ENCODE peak calls at places on chromosomes 12 and 14, in nine cellular contexts. One of them, this sample, is unnamed.

GRCh38 chr14:29734732-29735131 is 192.9 kb downstream of the PRKD1 start:
- DNase-seq in endothelial cell: no peak
- DNase-seq in foreskin fibroblast: no peak
- DNase-seq in dorsolateral prefrontal cortex: no peak
- DNase-seq in omental fat pad: no peak
- DNase-seq in mucosa of descending colon: no peak
- DNase-seq in AG04449: no peak
- DNase-seq in psoas muscle: no peak
- DNase-seq in endothelial cell of umbilical vein: no peak
- DNase-seq in this sample: no peak

GRCh38 chr12:64998327-64999156 is 122.6 kb downstream of the WIF1 start:
- DNase-seq in endothelial cell: no peak
- DNase-seq in foreskin fibroblast: peak
- DNase-seq in dorsolateral prefrontal cortex: no peak
- DNase-seq in omental fat pad: no peak
- DNase-seq in mucosa of descending colon: no peak
- DNase-seq in AG04449: no peak
- DNase-seq in psoas muscle: no peak
- DNase-seq in endothelial cell of umbilical vein: no peak
- DNase-seq in this sample: no peak

GRCh38 chr14:63795532-63795931 is 57.3 kb upstream of the SYNE2 start:
- DNase-seq in endothelial cell: no peak
- DNase-seq in foreskin fibroblast: no peak
- DNase-seq in dorsolateral prefrontal cortex: no peak
- DNase-seq in omental fat pad: no peak
- DNase-seq in mucosa of descending colon: no peak
- DNase-seq in AG04449: no peak
- DNase-seq in psoas muscle: no peak
- DNase-seq in endothelial cell of umbilical vein: no peak
- DNase-seq in this sample: no peak

GRCh38 chr14:100540926-100541620 is 46.1 kb downstream of the BEGAIN start:
- DNase-seq in endothelial cell: no peak
- DNase-seq in foreskin fibroblast: no peak
- DNase-seq in dorsolateral prefrontal cortex: no peak
- DNase-seq in omental fat pad: no peak
- DNase-seq in mucosa of descending colon: no peak
- DNase-seq in AG04449: no peak
- DNase-seq in psoas muscle: no peak
- DNase-seq in endothelial cell of umbilical vein: no peak
- DNase-seq in this sample: no peak

GRCh38 chr14:100903672-100904185 is at the start of gene RTL1:
- DNase-seq in endothelial cell: no peak
- DNase-seq in foreskin fibroblast: no peak
- DNase-seq in dorsolateral prefrontal cortex: no peak
- DNase-seq in omental fat pad: no peak
- DNase-seq in mucosa of descending colon: no peak
- DNase-seq in AG04449: no peak
- DNase-seq in psoas muscle: no peak
- DNase-seq in endothelial cell of umbilical vein: no peak
- DNase-seq in this sample: no peak

GRCh38 chr12:68001486-68002466 is 12.5 kb downstream of the IFNG-AS1 start:
- DNase-seq in endothelial cell: no peak
- DNase-seq in foreskin fibroblast: peak
- DNase-seq in dorsolateral prefrontal cortex: no peak
- DNase-seq in omental fat pad: no peak
- DNase-seq in mucosa of descending colon: no peak
- DNase-seq in AG04449: no peak
- DNase-seq in psoas muscle: no peak
- DNase-seq in endothelial cell of umbilical vein: peak
- DNase-seq in this sample: no peak

GRCh38 chr12:570237-570925 is 92.9 kb downstream of the NINJ2 start:
- DNase-seq in endothelial cell: peak
- DNase-seq in foreskin fibroblast: peak
- DNase-seq in dorsolateral prefrontal cortex: no peak
- DNase-seq in omental fat pad: no peak
- DNase-seq in mucosa of descending colon: peak
- DNase-seq in AG04449: no peak
- DNase-seq in psoas muscle: peak
- DNase-seq in endothelial cell of umbilical vein: peak
- DNase-seq in this sample: no peak

GRCh38 chr14:24377660-24378059 is 9.7 kb downstream of the NFATC4 start:
- DNase-seq in endothelial cell: no peak
- DNase-seq in foreskin fibroblast: no peak
- DNase-seq in dorsolateral prefrontal cortex: no peak
- DNase-seq in omental fat pad: no peak
- DNase-seq in mucosa of descending colon: no peak
- DNase-seq in AG04449: no peak
- DNase-seq in psoas muscle: no peak
- DNase-seq in endothelial cell of umbilical vein: no peak
- DNase-seq in this sample: no peak

GRCh38 chr12:113003631-113004030 is 25.3 kb downstream of the OAS2 start:
- DNase-seq in endothelial cell: no peak
- DNase-seq in foreskin fibroblast: no peak
- DNase-seq in dorsolateral prefrontal cortex: no peak
- DNase-seq in omental fat pad: no peak
- DNase-seq in mucosa of descending colon: no peak
- DNase-seq in AG04449: no peak
- DNase-seq in psoas muscle: no peak
- DNase-seq in endothelial cell of umbilical vein: no peak
- DNase-seq in this sample: no peak

GRCh38 chr12:113007166-113007565 is 28.8 kb downstream of the OAS2 start:
- DNase-seq in endothelial cell: no peak
- DNase-seq in foreskin fibroblast: peak
- DNase-seq in dorsolateral prefrontal cortex: no peak
- DNase-seq in omental fat pad: no peak
- DNase-seq in mucosa of descending colon: no peak
- DNase-seq in AG04449: no peak
- DNase-seq in psoas muscle: no peak
- DNase-seq in endothelial cell of umbilical vein: peak
- DNase-seq in this sample: no peak

GRCh38 chr12:113002676-113003075 is 24.4 kb downstream of the OAS2 start:
- DNase-seq in endothelial cell: no peak
- DNase-seq in foreskin fibroblast: no peak
- DNase-seq in dorsolateral prefrontal cortex: no peak
- DNase-seq in omental fat pad: no peak
- DNase-seq in mucosa of descending colon: no peak
- DNase-seq in AG04449: no peak
- DNase-seq in psoas muscle: no peak
- DNase-seq in endothelial cell of umbilical vein: no peak
- DNase-seq in this sample: no peak

GRCh38 chr12:113006641-113007040 is 28.3 kb downstream of the OAS2 start:
- DNase-seq in endothelial cell: no peak
- DNase-seq in foreskin fibroblast: no peak
- DNase-seq in dorsolateral prefrontal cortex: no peak
- DNase-seq in omental fat pad: no peak
- DNase-seq in mucosa of descending colon: no peak
- DNase-seq in AG04449: no peak
- DNase-seq in psoas muscle: no peak
- DNase-seq in endothelial cell of umbilical vein: no peak
- DNase-seq in this sample: no peak

GRCh38 chr12:113005759-113006158 is 27.4 kb downstream of the OAS2 start:
- DNase-seq in endothelial cell: peak
- DNase-seq in foreskin fibroblast: no peak
- DNase-seq in dorsolateral prefrontal cortex: no peak
- DNase-seq in omental fat pad: no peak
- DNase-seq in mucosa of descending colon: no peak
- DNase-seq in AG04449: no peak
- DNase-seq in psoas muscle: no peak
- DNase-seq in endothelial cell of umbilical vein: no peak
- DNase-seq in this sample: no peak
- TF ChIP-seq CTCF in endothelial cell: peak
- TF ChIP-seq CTCF in foreskin fibroblast: peak
- TF ChIP-seq CTCF in dorsolateral prefrontal cortex: no peak
- TF ChIP-seq CTCF in omental fat pad: no peak
- TF ChIP-seq CTCF in mucosa of descending colon: no peak
- TF ChIP-seq CTCF in AG04449: no peak
- TF ChIP-seq CTCF in psoas muscle: no peak
- TF ChIP-seq CTCF in endothelial cell of umbilical vein: peak
- TF ChIP-seq CTCF in this sample: peak

GRCh38 chr14:81329640-81330385 is 70.3 kb downstream of the STON2 start:
- DNase-seq in endothelial cell: no peak
- DNase-seq in foreskin fibroblast: no peak
- DNase-seq in dorsolateral prefrontal cortex: no peak
- DNase-seq in omental fat pad: no peak
- DNase-seq in mucosa of descending colon: no peak
- DNase-seq in AG04449: no peak
- DNase-seq in psoas muscle: no peak
- DNase-seq in endothelial cell of umbilical vein: no peak
- DNase-seq in this sample: no peak

GRCh38 chr14:81330619-81331122 is 69.5 kb downstream of the STON2 start:
- DNase-seq in endothelial cell: no peak
- DNase-seq in foreskin fibroblast: no peak
- DNase-seq in dorsolateral prefrontal cortex: no peak
- DNase-seq in omental fat pad: no peak
- DNase-seq in mucosa of descending colon: no peak
- DNase-seq in AG04449: no peak
- DNase-seq in psoas muscle: no peak
- DNase-seq in endothelial cell of umbilical vein: no peak
- DNase-seq in this sample: no peak

GRCh38 chr14:81336009-81336408 is 64.1 kb downstream of the STON2 start:
- DNase-seq in endothelial cell: no peak
- DNase-seq in foreskin fibroblast: no peak
- DNase-seq in dorsolateral prefrontal cortex: no peak
- DNase-seq in omental fat pad: no peak
- DNase-seq in mucosa of descending colon: no peak
- DNase-seq in AG04449: no peak
- DNase-seq in psoas muscle: no peak
- DNase-seq in endothelial cell of umbilical vein: no peak
- DNase-seq in this sample: no peak

GRCh38 chr14:81332725-81333124 is 67.4 kb downstream of the STON2 start:
- DNase-seq in endothelial cell: no peak
- DNase-seq in foreskin fibroblast: no peak
- DNase-seq in dorsolateral prefrontal cortex: no peak
- DNase-seq in omental fat pad: no peak
- DNase-seq in mucosa of descending colon: no peak
- DNase-seq in AG04449: no peak
- DNase-seq in psoas muscle: no peak
- DNase-seq in endothelial cell of umbilical vein: no peak
- DNase-seq in this sample: no peak

DNA sequence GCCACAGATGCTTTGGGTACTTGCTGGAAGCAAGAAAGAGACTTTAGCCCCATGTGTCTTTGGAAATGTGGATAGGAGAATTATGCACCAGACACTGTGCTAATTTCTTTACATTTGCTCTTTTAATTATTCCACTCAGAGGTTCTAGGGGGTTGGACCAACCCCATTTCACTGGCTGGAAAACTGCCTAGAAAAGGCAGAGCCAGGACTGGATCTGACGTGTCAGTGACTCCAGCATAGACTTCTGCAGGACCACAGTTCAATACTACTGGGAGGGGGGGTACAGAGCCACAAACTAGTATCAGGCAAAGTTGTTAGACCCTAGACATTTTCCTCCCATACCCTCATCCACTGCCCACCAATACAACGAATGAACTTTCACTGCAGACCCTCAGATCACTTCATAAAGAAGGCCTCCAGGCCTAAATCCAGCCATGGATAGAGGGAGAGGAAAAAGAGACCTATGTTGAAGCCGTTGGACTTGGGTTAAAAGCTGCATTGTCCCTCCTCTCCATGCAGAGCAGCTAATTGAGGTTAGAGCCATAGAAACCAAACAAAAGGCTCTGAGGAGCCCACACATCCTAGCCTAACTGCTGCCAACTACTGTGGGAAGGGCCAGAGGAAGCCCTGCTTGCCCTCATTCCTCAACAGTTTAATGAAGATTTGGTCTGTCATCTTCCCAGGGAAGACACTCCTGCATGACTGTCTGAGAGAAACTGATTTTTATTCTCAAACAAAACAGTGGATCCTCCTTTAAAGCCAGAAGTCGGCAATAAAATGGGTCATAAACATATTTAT is 68.7 kb downstream of the STON2 start:
- DNase-seq in endothelial cell: no peak
- DNase-seq in foreskin fibroblast: no peak
- DNase-seq in dorsolateral prefrontal cortex: no peak
- DNase-seq in omental fat pad: no peak
- DNase-seq in mucosa of descending colon: no peak
- DNase-seq in AG04449: no peak
- DNase-seq in psoas muscle: no peak
- DNase-seq in endothelial cell of umbilical vein: no peak
- DNase-seq in this sample: peak
- TF ChIP-seq CTCF in endothelial cell: no peak
- TF ChIP-seq CTCF in foreskin fibroblast: no peak
- TF ChIP-seq CTCF in dorsolateral prefrontal cortex: no peak
- TF ChIP-seq CTCF in omental fat pad: no peak
- TF ChIP-seq CTCF in mucosa of descending colon: no peak
- TF ChIP-seq CTCF in AG04449: no peak
- TF ChIP-seq CTCF in psoas muscle: no peak
- TF ChIP-seq CTCF in endothelial cell of umbilical vein: no peak
- TF ChIP-seq CTCF in this sample: no peak

GRCh38 chr12:46522141-46522540 is 149.6 kb upstream of the SLC38A2 start:
- DNase-seq in endothelial cell: no peak
- DNase-seq in foreskin fibroblast: peak
- DNase-seq in dorsolateral prefrontal cortex: no peak
- DNase-seq in omental fat pad: no peak
- DNase-seq in mucosa of descending colon: no peak
- DNase-seq in AG04449: no peak
- DNase-seq in psoas muscle: no peak
- DNase-seq in endothelial cell of umbilical vein: no peak
- DNase-seq in this sample: no peak

GRCh38 chr12:46524778-46525177 is 152.2 kb upstream of the SLC38A2 start:
- DNase-seq in endothelial cell: no peak
- DNase-seq in foreskin fibroblast: peak
- DNase-seq in dorsolateral prefrontal cortex: no peak
- DNase-seq in omental fat pad: peak
- DNase-seq in mucosa of descending colon: peak
- DNase-seq in AG04449: no peak
- DNase-seq in psoas muscle: peak
- DNase-seq in endothelial cell of umbilical vein: peak
- DNase-seq in this sample: no peak

GRCh38 chr12:46523863-46524770 is 151.5 kb upstream of the SLC38A2 start:
- DNase-seq in endothelial cell: no peak
- DNase-seq in foreskin fibroblast: peak
- DNase-seq in dorsolateral prefrontal cortex: no peak
- DNase-seq in omental fat pad: peak
- DNase-seq in mucosa of descending colon: no peak
- DNase-seq in AG04449: peak
- DNase-seq in psoas muscle: no peak
- DNase-seq in endothelial cell of umbilical vein: peak
- DNase-seq in this sample: no peak

GRCh38 chr12:46521145-46521544 is 148.6 kb upstream of the SLC38A2 start:
- DNase-seq in endothelial cell: no peak
- DNase-seq in foreskin fibroblast: no peak
- DNase-seq in dorsolateral prefrontal cortex: no peak
- DNase-seq in omental fat pad: no peak
- DNase-seq in mucosa of descending colon: no peak
- DNase-seq in AG04449: no peak
- DNase-seq in psoas muscle: no peak
- DNase-seq in endothelial cell of umbilical vein: no peak
- DNase-seq in this sample: no peak

GRCh38 chr12:46523446-46523845 is 150.9 kb upstream of the SLC38A2 start:
- DNase-seq in endothelial cell: no peak
- DNase-seq in foreskin fibroblast: no peak
- DNase-seq in dorsolateral prefrontal cortex: no peak
- DNase-seq in omental fat pad: no peak
- DNase-seq in mucosa of descending colon: no peak
- DNase-seq in AG04449: no peak
- DNase-seq in psoas muscle: no peak
- DNase-seq in endothelial cell of umbilical vein: no peak
- DNase-seq in this sample: no peak
- TF ChIP-seq CTCF in endothelial cell: no peak
- TF ChIP-seq CTCF in foreskin fibroblast: no peak
- TF ChIP-seq CTCF in dorsolateral prefrontal cortex: no peak
- TF ChIP-seq CTCF in omental fat pad: no peak
- TF ChIP-seq CTCF in mucosa of descending colon: no peak
- TF ChIP-seq CTCF in AG04449: no peak
- TF ChIP-seq CTCF in psoas muscle: no peak
- TF ChIP-seq CTCF in endothelial cell of umbilical vein: no peak
- TF ChIP-seq CTCF in this sample: no peak

GRCh38 chr12:124759841-124760508 is 103.7 kb downstream of the SCARB1 start:
- DNase-seq in endothelial cell: no peak
- DNase-seq in foreskin fibroblast: no peak
- DNase-seq in dorsolateral prefrontal cortex: no peak
- DNase-seq in omental fat pad: no peak
- DNase-seq in mucosa of descending colon: no peak
- DNase-seq in AG04449: no peak
- DNase-seq in psoas muscle: no peak
- DNase-seq in endothelial cell of umbilical vein: no peak
- DNase-seq in this sample: no peak
- TF ChIP-seq CTCF in endothelial cell: no peak
- TF ChIP-seq CTCF in foreskin fibroblast: no peak
- TF ChIP-seq CTCF in dorsolateral prefrontal cortex: no peak
- TF ChIP-seq CTCF in omental fat pad: no peak
- TF ChIP-seq CTCF in mucosa of descending colon: no peak
- TF ChIP-seq CTCF in AG04449: no peak
- TF ChIP-seq CTCF in psoas muscle: no peak
- TF ChIP-seq CTCF in endothelial cell of umbilical vein: no peak
- TF ChIP-seq CTCF in this sample: no peak

This sample was measured in LNCaP clone FGC.